ENCODE peak calls at places on chromosomes 11 and 22, in four cellular contexts. O is A549, U is K562, B is WTC11. D is an unnamed sample.

GRCh38 chr11:1756791-1757771 is 6.6 kb downstream of the CTSD start:
- DNase-seq in O (no peak), U (no peak), B (no peak), D (no peak)

GRCh38 chr11:20483931-20484330 is 96.4 kb downstream of the PRMT3 start:
- DNase-seq in O (no peak), U (no peak), B (no peak), D (no peak)

GRCh38 chr11:120569903-120570302 is 58.4 kb downstream of the GRIK4 start:
- DNase-seq in O (no peak), U (no peak), B (no peak), D (peak)

GRCh38 chr22:30267382-30268302 is 991 bp upstream of the OSM start:
- DNase-seq in O (no peak), U (no peak), B (no peak), D (no peak)

GRCh38 chr22:38336699-38337098 is 19.5 kb upstream of the CSNK1E start:
- DNase-seq in O (no peak), U (no peak), B (no peak), D (no peak)

GRCh38 chr11:35142481-35143207 is 3.7 kb downstream of the CD44 start:
- DNase-seq in O (no peak), U (peak), B (no peak), D (peak)

GRCh38 chr11:32176223-32176811 is 85.4 kb downstream of the RCN1 start:
- DNase-seq in O (peak), U (peak), B (peak), D (peak)

GRCh38 chr22:43207849-43208702 is 21.1 kb upstream of the TTLL12 start:
- DNase-seq in O (no peak), U (no peak), B (no peak), D (no peak)

GRCh38 chr11:32439488-32440210 is 4.3 kb upstream of the WT1 start:
- DNase-seq in O (no peak), U (no peak), B (no peak), D (no peak)

GRCh38 chr11:11909727-11910126 is 68.0 kb downstream of the USP47 start:
- DNase-seq in O (no peak), U (no peak), B (no peak), D (no peak)

GRCh38 chr11:69958308-69958707 is 119.8 kb upstream of the ANO1 start:
- DNase-seq in O (no peak), U (peak), B (no peak), D (no peak)

GRCh38 chr22:49244466-49245420 is 582.9 kb downstream of the BRD1 start:
- DNase-seq in O (no peak), U (no peak), B (no peak), D (no peak)

GRCh38 chr11:112285918-112286317 is 25.3 kb upstream of the PLET1 start:
- DNase-seq in O (no peak), U (peak), B (no peak), D (no peak)
- TF ChIP-seq NR3C1 in O (no peak), U (no peak), B (no peak), D (no peak)

GRCh38 chr11:57473208-57473930 is 13.0 kb downstream of the RTN4RL2 start:
- DNase-seq in O (no peak), U (peak), B (no peak), D (no peak)

GRCh38 chr11:57475671-57476222 is 15.4 kb downstream of the RTN4RL2 start:
- DNase-seq in O (no peak), U (no peak), B (no peak), D (no peak)

GRCh38 chr11:57475191-57475590 is 14.9 kb downstream of the RTN4RL2 start:
- DNase-seq in O (no peak), U (no peak), B (no peak), D (no peak)

GRCh38 chr11:57474017-57474750 is 13.9 kb downstream of the RTN4RL2 start:
- DNase-seq in O (no peak), U (peak), B (no peak), D (no peak)

GRCh38 chr11:57474751-57475115 is 14.4 kb downstream of the RTN4RL2 start:
- DNase-seq in O (no peak), U (no peak), B (no peak), D (no peak)
- TF ChIP-seq NR3C1 in O (no peak), U (no peak), B (no peak), D (no peak)

DNA sequence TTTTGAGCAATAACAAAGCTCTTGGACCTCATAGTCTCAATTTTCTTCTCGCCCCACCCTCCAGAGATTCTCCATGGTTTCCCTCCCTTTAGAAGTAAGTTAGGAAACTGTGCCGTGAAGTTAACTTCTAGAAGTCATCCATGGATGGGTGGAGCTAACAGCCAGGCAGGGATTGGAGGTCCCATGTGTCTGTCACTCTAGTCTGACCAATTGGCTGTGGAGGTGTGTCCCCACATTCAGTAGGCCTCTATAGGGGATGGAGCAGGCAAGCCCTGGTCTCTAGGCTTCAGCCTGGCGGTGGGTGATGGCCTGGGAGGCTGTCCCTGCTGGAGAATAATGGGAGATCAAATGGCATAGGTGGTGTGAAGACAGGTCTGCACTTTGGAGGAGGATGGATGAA is 50.7 kb downstream of the TP53I11 start:
- DNase-seq in O (peak), U (peak), B (peak), D (peak)
- TF ChIP-seq NR3C1 in O (no peak), U (no peak), B (no peak), D (no peak)

GRCh38 chr11:5343474-5344335 is at the start of gene OR51B5:
- DNase-seq in O (no peak), U (no peak), B (no peak), D (no peak)
- TF ChIP-seq NR3C1 in O (no peak), U (no peak), B (no peak), D (no peak)

DNA sequence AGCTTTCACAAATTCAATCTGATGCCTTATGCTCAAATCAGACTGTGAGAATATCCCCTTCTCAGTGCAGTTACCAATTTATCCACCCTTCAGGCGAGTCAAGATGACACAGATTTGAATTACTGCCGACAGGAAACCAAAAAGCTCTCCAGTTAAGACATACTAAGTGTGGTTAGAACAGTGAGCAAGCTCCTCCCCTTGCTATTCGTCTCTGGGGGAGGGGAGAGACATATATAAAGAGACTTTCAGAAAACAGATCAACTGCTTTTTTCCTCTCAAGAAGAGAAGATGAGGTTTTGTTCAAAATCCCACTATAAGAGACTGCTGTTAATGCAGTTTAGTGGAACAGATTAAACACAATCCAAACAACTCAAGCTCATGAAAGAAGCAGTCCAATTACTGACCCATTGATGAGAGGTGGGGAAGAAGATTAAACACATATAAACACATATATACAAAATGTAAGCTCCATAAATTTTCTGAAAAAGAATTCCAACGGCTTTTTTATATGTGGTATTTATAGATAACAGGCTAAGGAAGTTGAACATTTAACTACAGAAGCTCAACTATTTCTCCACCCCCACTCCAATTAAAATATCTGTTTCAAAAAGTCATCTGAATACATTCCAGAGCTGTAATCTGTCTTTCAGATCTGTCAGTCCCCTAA is 102.7 kb downstream of the MRTFA start:
- DNase-seq in O (peak), U (peak), B (no peak), D (no peak)
- TF ChIP-seq NR3C1 in O (no peak), U (no peak), B (no peak), D (no peak)

DNA sequence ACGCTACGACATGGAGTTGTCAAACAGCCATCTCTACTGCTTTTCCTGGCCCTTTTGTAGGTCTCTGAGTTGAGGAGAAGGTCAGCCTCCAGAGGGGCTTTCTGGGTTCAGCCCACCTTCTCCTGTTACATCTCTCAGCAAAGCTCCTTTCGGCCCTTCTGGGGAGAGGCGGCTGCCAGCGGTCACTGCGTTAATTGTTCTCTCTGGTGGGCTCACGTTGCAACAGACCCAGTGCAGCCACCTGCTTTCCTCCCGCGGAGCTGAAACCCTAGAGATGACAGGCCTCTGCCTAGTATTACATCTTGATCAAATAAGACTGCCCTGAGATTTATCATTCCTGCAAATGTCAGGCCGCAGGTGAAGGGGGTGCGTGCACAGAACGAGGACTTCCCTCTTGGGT is 43.2 kb upstream of the CREB3L1 start:
- DNase-seq in O (no peak), U (no peak), B (no peak), D (no peak)
- TF ChIP-seq NR3C1 in O (no peak), U (no peak), B (no peak), D (no peak)

GRCh38 chr11:106271686-106272085 is 194.2 kb downstream of the AASDHPPT start:
- DNase-seq in O (no peak), U (no peak), B (no peak), D (no peak)

GRCh38 chr11:106276126-106276525 is 198.7 kb downstream of the AASDHPPT start:
- DNase-seq in O (no peak), U (no peak), B (no peak), D (no peak)

GRCh38 chr11:106278391-106278790 is 200.9 kb downstream of the AASDHPPT start:
- DNase-seq in O (no peak), U (no peak), B (no peak), D (no peak)

GRCh38 chr11:106276859-106277436 is 199.5 kb downstream of the AASDHPPT start:
- DNase-seq in O (no peak), U (no peak), B (no peak), D (no peak)

GRCh38 chr11:106275151-106275550 is 197.7 kb downstream of the AASDHPPT start:
- DNase-seq in O (no peak), U (no peak), B (no peak), D (no peak)
- TF ChIP-seq NR3C1 in O (no peak), U (no peak), B (no peak), D (no peak)